ENCODE peak calls at places on chromosomes 16 and 17, in five cellular contexts. One of them, this sample, is unnamed. For H3K27me3, the result is how much of the 10 kb centered on the place peaks cover.

GRCh38 chr17:44279586-44280344 is 11.8 kb upstream of the SLC4A1 start:
- DNase-seq in WERI-Rb-1: no peak
- DNase-seq in BJ: peak
- DNase-seq in gastrocnemius medialis: peak
- DNase-seq in tibial artery: peak
- DNase-seq in this sample: peak

GRCh38 chr17:77829871-77830799 is 128.4 kb upstream of the TNRC6C start:
- DNase-seq in gastrocnemius medialis: no peak
- DNase-seq in BJ: peak
- DNase-seq in tibial artery: peak
- DNase-seq in WERI-Rb-1: peak
- DNase-seq in this sample: peak

GRCh38 chr16:22816475-22816874 is 2.5 kb downstream of the HS3ST2 start:
- DNase-seq in tibial artery: no peak
- DNase-seq in WERI-Rb-1: no peak
- DNase-seq in gastrocnemius medialis: no peak
- DNase-seq in BJ: no peak
- DNase-seq in this sample: peak

GRCh38 chr16:4315185-4316102 is at the start of gene GLIS2:
- DNase-seq in gastrocnemius medialis: no peak
- DNase-seq in BJ: no peak
- DNase-seq in WERI-Rb-1: peak
- DNase-seq in tibial artery: peak
- DNase-seq in this sample: peak

GRCh38 chr16:20918486-20919239 is 18.1 kb downstream of the LYRM1 start:
- DNase-seq in gastrocnemius medialis: peak
- DNase-seq in BJ: no peak
- DNase-seq in WERI-Rb-1: no peak
- DNase-seq in tibial artery: no peak
- DNase-seq in this sample: peak

GRCh38 chr17:18184143-18185007 is 747 bp downstream of the ALKBH5 start:
- DNase-seq in tibial artery: peak
- DNase-seq in WERI-Rb-1: peak
- DNase-seq in BJ: no peak
- DNase-seq in gastrocnemius medialis: peak
- DNase-seq in this sample: peak

GRCh38 chr16:47970291-47970931 is 185.4 kb downstream of the ABCC12 start:
- DNase-seq in WERI-Rb-1: no peak
- DNase-seq in tibial artery: no peak
- DNase-seq in gastrocnemius medialis: no peak
- DNase-seq in BJ: no peak
- DNase-seq in this sample: no peak

GRCh38 chr17:14308965-14309879 is 8.3 kb downstream of the HS3ST3B1 start:
- DNase-seq in WERI-Rb-1: peak
- DNase-seq in tibial artery: peak
- DNase-seq in gastrocnemius medialis: peak
- DNase-seq in BJ: peak
- DNase-seq in this sample: peak

GRCh38 chr17:67544364-67544763 is 167.3 kb downstream of the PITPNC1 start:
- DNase-seq in WERI-Rb-1: no peak
- DNase-seq in BJ: no peak
- DNase-seq in gastrocnemius medialis: no peak
- DNase-seq in tibial artery: no peak
- DNase-seq in this sample: no peak

GRCh38 chr17:70407501-70407900 is 238.2 kb downstream of the KCNJ2 start:
- DNase-seq in gastrocnemius medialis: no peak
- DNase-seq in WERI-Rb-1: no peak
- DNase-seq in BJ: no peak
- DNase-seq in tibial artery: no peak
- DNase-seq in this sample: no peak

GRCh38 chr16:67264277-67264676 is 15.1 kb upstream of the PLEKHG4 start:
- DNase-seq in BJ: no peak
- DNase-seq in WERI-Rb-1: no peak
- DNase-seq in tibial artery: peak
- DNase-seq in gastrocnemius medialis: no peak
- DNase-seq in this sample: no peak

GRCh38 chr17:19705201-19705600 is 11.2 kb downstream of the SLC47A2 start:
- DNase-seq in WERI-Rb-1: no peak
- DNase-seq in tibial artery: no peak
- DNase-seq in gastrocnemius medialis: no peak
- DNase-seq in BJ: no peak
- DNase-seq in this sample: no peak

GRCh38 chr16:89257281-89257731 is 39.8 kb downstream of the ZNF778 start:
- DNase-seq in BJ: no peak
- DNase-seq in WERI-Rb-1: no peak
- DNase-seq in gastrocnemius medialis: no peak
- DNase-seq in tibial artery: no peak
- DNase-seq in this sample: no peak

GRCh38 chr16:53937068-53937614 is 233.2 kb downstream of the FTO start:
- DNase-seq in tibial artery: no peak
- DNase-seq in gastrocnemius medialis: no peak
- DNase-seq in BJ: no peak
- DNase-seq in WERI-Rb-1: peak
- DNase-seq in this sample: no peak

GRCh38 chr16:78297066-78297666 is 197.7 kb downstream of the WWOX start:
- DNase-seq in BJ: no peak
- DNase-seq in tibial artery: no peak
- DNase-seq in WERI-Rb-1: no peak
- DNase-seq in gastrocnemius medialis: no peak
- DNase-seq in this sample: no peak

GRCh38 chr16:23754594-23755483 is at the start of gene CHP2:
- DNase-seq in WERI-Rb-1: no peak
- DNase-seq in tibial artery: no peak
- DNase-seq in BJ: no peak
- DNase-seq in gastrocnemius medialis: no peak
- DNase-seq in this sample: no peak

GRCh38 chr16:85819245-85819644 is 19.8 kb downstream of the COX4I1 start:
- DNase-seq in WERI-Rb-1: peak
- DNase-seq in gastrocnemius medialis: peak
- DNase-seq in tibial artery: peak
- DNase-seq in BJ: no peak
- DNase-seq in this sample: peak

GRCh38 chr16:82456683-82457082 is 170.1 kb upstream of the CDH13 start:
- DNase-seq in tibial artery: peak
- DNase-seq in gastrocnemius medialis: no peak
- DNase-seq in BJ: peak
- DNase-seq in WERI-Rb-1: peak
- DNase-seq in this sample: peak

GRCh38 chr17:79651751-79652150 is 40.9 kb upstream of the RBFOX3 start:
- DNase-seq in BJ: no peak
- DNase-seq in WERI-Rb-1: peak
- DNase-seq in tibial artery: no peak
- DNase-seq in gastrocnemius medialis: no peak
- DNase-seq in this sample: no peak

GRCh38 chr17:65438708-65439294 is 122.6 kb downstream of the AXIN2 start:
- DNase-seq in BJ: no peak
- DNase-seq in tibial artery: no peak
- DNase-seq in gastrocnemius medialis: no peak
- DNase-seq in WERI-Rb-1: no peak
- DNase-seq in this sample: no peak

GRCh38 chr16:3881499-3881995 is 1.0 kb upstream of the CREBBP start:
- DNase-seq in tibial artery: no peak
- DNase-seq in gastrocnemius medialis: no peak
- DNase-seq in WERI-Rb-1: no peak
- DNase-seq in BJ: no peak
- DNase-seq in this sample: no peak

GRCh38 chr17:76867578-76868175 is 527 bp upstream of the MGAT5B start:
- DNase-seq in BJ: no peak
- DNase-seq in tibial artery: no peak
- DNase-seq in gastrocnemius medialis: no peak
- DNase-seq in WERI-Rb-1: no peak
- DNase-seq in this sample: no peak

GRCh38 chr17:78933959-78934568 is 8.9 kb upstream of the TIMP2 start:
- DNase-seq in BJ: peak
- DNase-seq in WERI-Rb-1: peak
- DNase-seq in tibial artery: peak
- DNase-seq in gastrocnemius medialis: peak
- DNase-seq in this sample: peak

GRCh38 chr17:47692895-47693666 is 880 bp upstream of the TBKBP1 start:
- DNase-seq in tibial artery: no peak
- DNase-seq in WERI-Rb-1: peak
- DNase-seq in BJ: no peak
- DNase-seq in gastrocnemius medialis: no peak
- DNase-seq in this sample: no peak

GRCh38 chr16:75703341-75703740 is 2.1 kb upstream of the DUXB start:
- DNase-seq in tibial artery: no peak
- DNase-seq in gastrocnemius medialis: no peak
- DNase-seq in WERI-Rb-1: peak
- DNase-seq in BJ: no peak
- DNase-seq in this sample: peak

GRCh38 chr17:1945621-1946020 is 79.5 kb downstream of the RTN4RL1 start:
- DNase-seq in BJ: no peak
- DNase-seq in gastrocnemius medialis: no peak
- DNase-seq in tibial artery: no peak
- DNase-seq in WERI-Rb-1: no peak
- DNase-seq in this sample: no peak

GRCh38 chr17:46910179-46910927 is 12.6 kb upstream of the GOSR2 start:
- DNase-seq in WERI-Rb-1: no peak
- DNase-seq in gastrocnemius medialis: no peak
- DNase-seq in BJ: no peak
- DNase-seq in tibial artery: no peak
- DNase-seq in this sample: no peak

GRCh38 chr16:5461141-5461540 is 363.5 kb upstream of the EEF2KMT start:
- DNase-seq in gastrocnemius medialis: no peak
- DNase-seq in WERI-Rb-1: no peak
- DNase-seq in tibial artery: no peak
- DNase-seq in BJ: no peak
- DNase-seq in this sample: no peak

GRCh38 chr17:73901661-73902415 is 257.6 kb upstream of the SDK2 start:
- DNase-seq in BJ: no peak
- DNase-seq in gastrocnemius medialis: no peak
- DNase-seq in WERI-Rb-1: no peak
- DNase-seq in tibial artery: peak
- DNase-seq in this sample: no peak

GRCh38 chr16:31480851-31481250 is 2.1 kb upstream of the SLC5A2 start:
- DNase-seq in BJ: no peak
- DNase-seq in WERI-Rb-1: no peak
- DNase-seq in gastrocnemius medialis: no peak
- DNase-seq in tibial artery: peak
- DNase-seq in this sample: no peak

GRCh38 chr16:48659940-48660339 is 50.0 kb upstream of the N4BP1 start:
- DNase-seq in gastrocnemius medialis: no peak
- DNase-seq in tibial artery: no peak
- DNase-seq in WERI-Rb-1: no peak
- DNase-seq in BJ: no peak
- DNase-seq in this sample: no peak

GRCh38 chr17:42908872-42909700 is 8.5 kb downstream of the G6PC1 start:
- DNase-seq in gastrocnemius medialis: no peak
- DNase-seq in BJ: no peak
- DNase-seq in tibial artery: no peak
- DNase-seq in WERI-Rb-1: no peak
- DNase-seq in this sample: no peak

GRCh38 chr16:24834459-24835335 is 11.1 kb upstream of the SLC5A11 start:
- DNase-seq in BJ: no peak
- DNase-seq in gastrocnemius medialis: no peak
- DNase-seq in tibial artery: no peak
- DNase-seq in WERI-Rb-1: peak
- DNase-seq in this sample: peak

GRCh38 chr17:3792481-3792880 is 8.5 kb downstream of the ITGAE start:
- DNase-seq in gastrocnemius medialis: no peak
- DNase-seq in BJ: no peak
- DNase-seq in tibial artery: no peak
- DNase-seq in WERI-Rb-1: no peak
- DNase-seq in this sample: no peak

GRCh38 chr17:83012161-83012800 is 67.1 kb upstream of the METRNL start:
- DNase-seq in WERI-Rb-1: no peak
- DNase-seq in BJ: no peak
- DNase-seq in gastrocnemius medialis: no peak
- DNase-seq in tibial artery: no peak
- DNase-seq in this sample: no peak
- H3K4me3 ChIP-seq in WERI-Rb-1: no peak
- H3K4me3 ChIP-seq in BJ: peak
- H3K4me3 ChIP-seq in gastrocnemius medialis: no peak
- H3K4me3 ChIP-seq in tibial artery: no peak
- H3K4me3 ChIP-seq in this sample: no peak

GRCh38 chr16:11181889-11182279 is 74.1 kb downstream of the SOCS1 start:
- DNase-seq in WERI-Rb-1: no peak
- DNase-seq in BJ: no peak
- DNase-seq in gastrocnemius medialis: no peak
- DNase-seq in tibial artery: no peak
- DNase-seq in this sample: no peak

GRCh38 chr16:11179569-11179968 is 76.4 kb downstream of the SOCS1 start:
- DNase-seq in WERI-Rb-1: no peak
- DNase-seq in tibial artery: no peak
- DNase-seq in BJ: no peak
- DNase-seq in gastrocnemius medialis: no peak
- DNase-seq in this sample: no peak

GRCh38 chr16:11182381-11182780 is 73.6 kb downstream of the SOCS1 start:
- DNase-seq in BJ: no peak
- DNase-seq in tibial artery: no peak
- DNase-seq in gastrocnemius medialis: no peak
- DNase-seq in WERI-Rb-1: no peak
- DNase-seq in this sample: no peak

GRCh38 chr16:11180489-11180888 is 75.5 kb downstream of the SOCS1 start:
- DNase-seq in gastrocnemius medialis: no peak
- DNase-seq in BJ: no peak
- DNase-seq in tibial artery: no peak
- DNase-seq in WERI-Rb-1: no peak
- DNase-seq in this sample: no peak

GRCh38 chr16:11181242-11181888 is 74.6 kb downstream of the SOCS1 start:
- DNase-seq in BJ: no peak
- DNase-seq in WERI-Rb-1: no peak
- DNase-seq in gastrocnemius medialis: no peak
- DNase-seq in tibial artery: no peak
- DNase-seq in this sample: no peak
- H3K27me3 ChIP-seq in BJ: under half
- H3K27me3 ChIP-seq in WERI-Rb-1: under half
- H3K27me3 ChIP-seq in gastrocnemius medialis: under half
- H3K27me3 ChIP-seq in tibial artery: under half
- H3K27me3 ChIP-seq in this sample: under half

DNA sequence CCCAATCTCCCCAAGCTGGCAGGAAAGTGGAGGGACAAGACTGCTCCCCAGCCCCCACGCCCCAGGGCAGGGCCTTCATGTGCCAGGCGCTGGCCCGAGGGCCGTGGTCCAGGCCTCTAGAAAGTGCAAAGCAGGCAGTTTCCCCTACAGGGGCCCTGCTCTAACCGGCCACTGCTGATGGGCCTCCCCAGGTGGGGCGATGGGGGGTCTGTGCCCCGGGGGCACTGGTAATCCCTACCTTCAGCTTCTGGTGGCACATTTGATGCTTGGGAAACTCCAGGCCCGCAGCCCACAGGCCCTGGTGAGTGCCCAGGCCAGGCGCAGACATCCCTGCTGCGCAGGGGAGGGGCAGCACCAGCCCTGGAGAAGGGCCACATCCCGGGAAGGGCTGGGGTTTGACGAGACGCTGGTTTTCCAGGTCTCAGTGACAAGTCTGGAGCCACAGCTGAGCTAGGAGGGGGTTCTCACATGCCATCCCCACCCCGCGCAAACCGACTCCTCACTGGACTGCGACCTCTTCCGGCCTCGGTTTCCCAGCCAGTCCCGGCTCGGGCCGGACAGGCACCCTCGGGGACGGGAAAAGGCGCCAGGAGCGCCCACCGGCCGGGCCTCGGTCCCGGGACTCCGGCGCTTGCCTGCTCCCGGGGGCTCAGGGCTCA is 1.6 kb downstream of the DOC2B start:
- DNase-seq in WERI-Rb-1: peak
- DNase-seq in tibial artery: no peak
- DNase-seq in gastrocnemius medialis: no peak
- DNase-seq in BJ: no peak
- DNase-seq in this sample: no peak
- H3K4me3 ChIP-seq in WERI-Rb-1: peak
- H3K4me3 ChIP-seq in tibial artery: peak
- H3K4me3 ChIP-seq in gastrocnemius medialis: peak
- H3K4me3 ChIP-seq in BJ: no peak
- H3K4me3 ChIP-seq in this sample: no peak

GRCh38 chr16:30473231-30474061 is 904 bp downstream of the ITGAL start:
- DNase-seq in gastrocnemius medialis: no peak
- DNase-seq in tibial artery: no peak
- DNase-seq in WERI-Rb-1: no peak
- DNase-seq in BJ: no peak
- DNase-seq in this sample: no peak
- H3K27me3 ChIP-seq in gastrocnemius medialis: under half
- H3K27me3 ChIP-seq in tibial artery: under half
- H3K27me3 ChIP-seq in WERI-Rb-1: under half
- H3K27me3 ChIP-seq in BJ: under half
- H3K27me3 ChIP-seq in this sample: under half

This sample was measured in MG63.